ENCODE peak calls at places on chromosomes 2 and 18, in six cellular contexts. L, W, B, K, X and Q are unnamed samples.

GRCh38 chr2:48540237-48540935 is 10.4 kb downstream of the STON1 start:
- DNase-seq in L (no peak), W (peak; percentile 52), B (no peak), K (no peak), X (no peak), Q (peak; percentile 36)

GRCh38 chr2:134575888-134576287 is 142.9 kb downstream of the TMEM163 start:
- DNase-seq in L (no peak), W (no peak), B (no peak), K (no peak), X (no peak), Q (no peak)

GRCh38 chr2:108923019-108923700 is 65.9 kb downstream of the EDAR start:
- DNase-seq in L (no peak), W (peak; percentile 31), B (no peak), K (no peak), X (no peak), Q (no peak)

GRCh38 chr2:1591978-1592907 is 152.1 kb downstream of the PXDN start:
- DNase-seq in L (peak; percentile 4), W (peak; percentile 91), B (peak; percentile 46), K (peak; percentile 77), X (peak; percentile 77), Q (no peak)

GRCh38 chr18:48023334-48024008 is 93.0 kb upstream of the SMAD2 start:
- DNase-seq in L (peak; percentile 44), W (peak; percentile 70), B (peak; percentile 65), K (peak; percentile 10), X (peak; percentile 77), Q (peak; percentile 82)

GRCh38 chr2:9451231-9451630 is 23.1 kb upstream of the IAH1 start:
- DNase-seq in L (no peak), W (no peak), B (no peak), K (no peak), X (no peak), Q (no peak)

GRCh38 chr18:32056613-32057358 is 34.9 kb upstream of the RNF138 start:
- DNase-seq in L (no peak), W (no peak), B (no peak), K (no peak), X (no peak), Q (no peak)

GRCh38 chr2:211744379-211744778 is 794.2 kb downstream of the ERBB4 start:
- DNase-seq in L (no peak), W (no peak), B (no peak), K (no peak), X (no peak), Q (no peak)

GRCh38 chr2:156333951-156334495 is 1.5 kb upstream of the NR4A2 start:
- DNase-seq in L (no peak), W (peak; percentile 70), B (peak; percentile 89), K (peak; percentile 58), X (peak; percentile 79), Q (peak; percentile 50)

GRCh38 chr2:205273148-205273547 is 409.2 kb upstream of the NRP2 start:
- DNase-seq in L (no peak), W (no peak), B (no peak), K (no peak), X (no peak), Q (no peak)

GRCh38 chr2:6824962-6825361 is 40.7 kb downstream of the CMPK2 start:
- DNase-seq in L (no peak), W (no peak), B (peak; percentile 61), K (peak; percentile 75), X (peak; percentile 45), Q (no peak)

GRCh38 chr2:15836942-15837610 is 103.3 kb upstream of the MYCN start:
- DNase-seq in L (no peak), W (no peak), B (no peak), K (no peak), X (no peak), Q (no peak)

GRCh38 chr2:6966541-6966940 is 49.3 kb downstream of the RNF144A start:
- DNase-seq in L (no peak), W (no peak), B (no peak), K (no peak), X (no peak), Q (no peak)

GRCh38 chr2:65339648-65340047 is 92.8 kb downstream of the SPRED2 start:
- DNase-seq in L (no peak), W (no peak), B (no peak), K (no peak), X (no peak), Q (no peak)

GRCh38 chr2:36492216-36492945 is 105.6 kb downstream of the FEZ2 start:
- DNase-seq in L (no peak), W (no peak), B (no peak), K (peak; percentile 83), X (no peak), Q (peak; percentile 19)

GRCh38 chr2:219522111-219523030 is 8.1 kb downstream of the ASIC4 start:
- DNase-seq in L (peak; percentile 86), W (peak; percentile 80), B (peak; percentile 94), K (peak; percentile 64), X (peak; percentile 71), Q (no peak)

GRCh38 chr2:235523486-235524150 is 29.8 kb downstream of the AGAP1 start:
- DNase-seq in L (no peak), W (no peak), B (no peak), K (no peak), X (no peak), Q (no peak)

GRCh38 chr2:50315366-50315765 is 716.6 kb downstream of the NRXN1 start:
- DNase-seq in L (no peak), W (no peak), B (no peak), K (no peak), X (no peak), Q (no peak)

GRCh38 chr2:189056200-189057106 is 82.3 kb downstream of the COL3A1 start:
- DNase-seq in L (no peak), W (no peak), B (peak; percentile 59), K (peak; percentile 48), X (no peak), Q (no peak)

GRCh38 chr18:63317982-63318881 is 1.3 kb downstream of the BCL2 start:
- DNase-seq in L (no peak), W (peak; percentile 85), B (peak; percentile 47), K (no peak), X (peak; percentile 61), Q (peak; percentile 93)

GRCh38 chr2:174014699-174015070 is 49.5 kb upstream of the SP3 start:
- DNase-seq in L (no peak), W (no peak), B (peak; percentile 32), K (no peak), X (no peak), Q (no peak)

GRCh38 chr2:233414273-233414654 is 60.0 kb downstream of the DGKD start:
- DNase-seq in L (no peak), W (no peak), B (peak; percentile 22), K (peak; percentile 32), X (no peak), Q (no peak)

GRCh38 chr2:177998006-177998405 is 74.6 kb downstream of the PDE11A start:
- DNase-seq in L (no peak), W (no peak), B (peak; percentile 83), K (peak; percentile 89), X (no peak), Q (no peak)

GRCh38 chr2:3652896-3653625 is 4.9 kb upstream of the ALLC start:
- DNase-seq in L (no peak), W (no peak), B (no peak), K (no peak), X (no peak), Q (no peak)

GRCh38 chr2:130310881-130311280 is 31.8 kb upstream of the IMP4 start:
- DNase-seq in L (no peak), W (no peak), B (no peak), K (no peak), X (no peak), Q (no peak)

GRCh38 chr18:73826098-73826497 is 321.5 kb downstream of the FBXO15 start:
- DNase-seq in L (no peak), W (no peak), B (no peak), K (peak; percentile 76), X (no peak), Q (no peak)

GRCh38 chr2:67974564-67975430 is 88.0 kb downstream of the C1D start:
- DNase-seq in L (no peak), W (no peak), B (peak; percentile 25), K (no peak), X (no peak), Q (peak; percentile 54)

DNA sequence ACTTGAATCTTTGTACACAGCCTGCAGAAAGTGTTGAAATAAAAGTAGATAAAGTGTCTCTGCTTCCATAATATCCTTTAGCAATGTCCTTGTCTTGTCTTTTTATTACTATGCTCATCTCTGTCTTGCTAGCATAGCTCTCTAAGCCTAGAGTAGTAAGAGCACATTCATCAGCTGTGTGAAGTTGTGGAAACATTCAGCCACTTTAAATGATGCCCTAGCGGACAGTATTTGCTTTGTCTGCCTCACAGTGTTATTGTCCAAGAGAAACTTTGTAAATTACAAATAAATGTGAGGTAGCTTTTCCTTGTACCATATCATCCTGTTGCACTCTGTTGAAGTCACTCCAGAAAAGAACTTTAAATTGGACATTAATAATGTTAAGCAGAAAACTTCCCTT is 60.3 kb upstream of the TTC21B start:
- DNase-seq in L (peak; percentile 5), W (no peak), B (no peak), K (no peak), X (no peak), Q (no peak)
- H3K9me3 ChIP-seq in L (no peaks in the 10 kb centered on the region), W (no peaks in the 10 kb centered on the region), B (no peaks in the 10 kb centered on the region), K (no peaks in the 10 kb centered on the region), X (no peaks in the 10 kb centered on the region), Q (no peaks in the 10 kb centered on the region)

DNA sequence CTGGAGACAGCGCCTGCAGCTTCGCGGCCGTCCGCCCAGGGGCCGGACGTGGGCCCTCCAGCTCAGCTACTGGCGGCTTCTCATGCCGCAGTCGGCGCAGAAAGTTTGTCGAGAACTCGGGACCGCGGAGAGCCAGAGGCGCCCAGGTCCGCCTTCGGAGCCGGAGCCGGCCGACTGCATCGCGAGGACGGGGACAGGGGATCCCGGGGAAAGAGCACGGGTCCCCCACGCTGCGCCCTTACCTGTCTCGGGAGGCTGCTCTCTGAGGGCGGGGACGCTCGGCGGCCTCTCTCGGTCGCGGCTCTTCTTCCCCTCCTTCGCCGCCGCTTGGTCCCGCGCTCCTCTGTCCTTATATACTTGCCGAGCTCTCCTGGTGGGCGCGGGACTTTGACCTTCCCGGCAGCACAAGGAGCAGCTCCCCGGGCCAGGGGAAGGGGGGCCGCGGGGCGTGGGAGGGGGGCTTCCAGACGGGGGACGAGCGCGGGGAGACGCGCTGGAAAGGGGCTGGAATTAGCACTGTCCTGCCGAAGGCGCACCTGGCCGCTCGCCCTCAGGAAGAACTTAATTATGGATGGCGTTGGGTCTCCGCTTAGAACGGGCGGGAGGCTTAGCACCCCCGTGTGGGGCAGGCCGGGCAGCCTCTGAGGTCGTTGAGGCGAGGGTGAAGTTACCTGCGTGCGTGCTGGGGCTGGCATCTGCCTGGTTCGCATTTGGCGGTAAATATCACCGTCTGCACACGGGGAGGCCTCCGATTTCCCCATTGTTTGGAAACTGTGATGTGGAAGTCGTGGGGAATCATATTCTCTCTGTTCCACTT is at the start of gene POMC:
- DNase-seq in L (no peak), W (peak; percentile 68), B (peak; percentile 69), K (peak; percentile 21), X (peak; percentile 58), Q (no peak)
- H2AFZ ChIP-seq in L (no peak within 1 kb of the TSS), W (no peak within 1 kb of the TSS), B (peak within 1 kb of the TSS; percentile 59), K (peak within 1 kb of the TSS; percentile 84), X (peak within 1 kb of the TSS; percentile 97), Q (no peak within 1 kb of the TSS)

GRCh38 chr18:71583291-71583690 is 960.9 kb downstream of the CBLN2 start:
- DNase-seq in L (no peak), W (no peak), B (no peak), K (no peak), X (no peak), Q (no peak)
- H3K9me3 ChIP-seq in L (no peaks in the 10 kb centered on the region), W (no peaks in the 10 kb centered on the region), B (no peaks in the 10 kb centered on the region), K (peaks cover 2% of the 10 kb centered on the region), X (no peaks in the 10 kb centered on the region), Q (peaks cover 60% of the 10 kb centered on the region)

DNA sequence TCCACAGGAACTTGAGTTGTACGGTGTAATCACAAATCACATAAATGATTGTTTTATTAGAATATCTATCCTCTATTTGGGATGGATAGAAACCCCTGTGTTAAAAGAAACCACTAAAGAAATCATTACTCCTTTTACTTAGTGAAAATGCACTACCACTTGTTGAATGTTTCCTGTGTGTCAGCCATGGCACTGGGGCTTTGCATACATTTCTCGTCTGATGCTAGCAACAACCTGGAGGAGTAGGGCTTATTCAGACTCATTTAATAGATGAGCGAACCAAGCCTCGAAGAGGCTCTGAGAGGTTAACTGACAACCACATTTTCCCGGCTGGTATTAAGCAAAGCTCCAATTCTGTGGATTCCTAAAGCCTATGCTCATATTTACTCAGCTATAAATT is 60.5 kb upstream of the PELI1 start:
- DNase-seq in L (no peak), W (no peak), B (no peak), K (no peak), X (no peak), Q (no peak)
- H2AFZ ChIP-seq in L (peak overlapping the region; percentile 82), W (no peak overlapping the region), B (peak overlapping the region; percentile 93), K (no peak overlapping the region), X (peak overlapping the region; percentile 49), Q (peak overlapping the region; percentile 41)